ENCODE peak calls at places on chromosome 1, in eight cellular contexts. N is tibial nerve, A is ovary, V is K562, C is A549, D is transverse colon, K is stomach, E is sigmoid colon. B is an unnamed sample.

GRCh38 chr1:241462371-241462770 is 57.2 kb downstream of the FH start:
- DNase-seq in E (no peak), C (no peak), V (no peak), A (no peak), N (no peak), K (no peak), D (no peak), B (no peak)

GRCh38 chr1:4005431-4005830 is 105.4 kb upstream of the C1orf174 start:
- DNase-seq in E (no peak), V (no peak), D (no peak), C (no peak), A (no peak), N (no peak), K (no peak), B (no peak)

GRCh38 chr1:160864173-160864572 is 1.5 kb upstream of the CD244 start:
- DNase-seq in N (no peak), C (no peak), D (no peak), A (no peak), V (no peak), K (no peak), E (no peak), B (no peak)

GRCh38 chr1:204302769-204303168 is 57.0 kb downstream of the PLEKHA6 start:
- DNase-seq in K (no peak), V (no peak), N (no peak), A (no peak), D (no peak), C (no peak), E (no peak), B (no peak)

GRCh38 chr1:22452401-22452963 is 831 bp downstream of the ZBTB40 start:
- DNase-seq in A (peak), C (no peak), K (no peak), D (peak), V (no peak), N (no peak), E (no peak), B (no peak)

GRCh38 chr1:117106478-117106877 is 15.1 kb downstream of the TRIM45 start:
- DNase-seq in E (no peak), C (no peak), N (no peak), D (no peak), A (no peak), K (no peak), V (no peak), B (no peak)

GRCh38 chr1:236887081-236887480 is 92.0 kb downstream of the MTR start:
- DNase-seq in V (no peak), E (no peak), C (no peak), D (no peak), K (no peak), A (no peak), N (no peak), B (no peak)

GRCh38 chr1:17400725-17401341 is 28.8 kb downstream of the PADI6 start:
- DNase-seq in K (no peak), A (no peak), E (no peak), C (no peak), D (no peak), N (no peak), V (peak), B (no peak)

GRCh38 chr1:31765041-31765467 is 914 bp upstream of the ADGRB2 start:
- DNase-seq in N (no peak), E (no peak), V (no peak), D (no peak), K (no peak), A (no peak), C (no peak), B (no peak)

GRCh38 chr1:218613105-218613504 is 268.0 kb downstream of the TGFB2 start:
- DNase-seq in E (no peak), K (no peak), A (no peak), C (no peak), N (no peak), V (no peak), D (no peak), B (no peak)

GRCh38 chr1:1954831-1955441 is 35.9 kb upstream of the TMEM52 start:
- DNase-seq in V (peak), K (no peak), A (no peak), N (no peak), E (no peak), C (no peak), D (no peak), B (no peak)

GRCh38 chr1:33137800-33138199 is 44.0 kb downstream of the TRIM62 start:
- DNase-seq in E (no peak), V (peak), D (no peak), C (no peak), A (peak), K (peak), N (no peak), B (no peak)
- TF ChIP-seq EP300 in E (no peak), V (no peak), D (no peak), C (no peak), A (no peak), K (no peak), N (no peak), B (no peak)

GRCh38 chr1:61157420-61157987 is 75.1 kb downstream of the NFIA start:
- DNase-seq in D (no peak), V (no peak), C (no peak), N (no peak), A (no peak), E (no peak), K (no peak), B (no peak)
- TF ChIP-seq EP300 in D (no peak), V (no peak), C (no peak), N (no peak), A (no peak), E (no peak), K (no peak), B (no peak)

GRCh38 chr1:215146252-215146975 is 63.9 kb downstream of the KCNK2 start:
- DNase-seq in D (peak), N (no peak), K (peak), V (no peak), E (no peak), A (no peak), C (no peak), B (no peak)
- TF ChIP-seq EP300 in D (no peak), N (no peak), K (no peak), V (no peak), E (no peak), A (no peak), C (no peak), B (no peak)

GRCh38 chr1:70093250-70093975 is 112.0 kb downstream of the LRRC40 start:
- DNase-seq in E (no peak), N (no peak), K (no peak), V (no peak), C (no peak), D (no peak), A (no peak), B (no peak)
- TF ChIP-seq EP300 in E (no peak), N (no peak), K (no peak), V (no peak), C (no peak), D (no peak), A (no peak), B (no peak)

GRCh38 chr1:56157477-56157876 is 421.9 kb downstream of the PLPP3 start:
- DNase-seq in D (no peak), K (no peak), V (no peak), E (no peak), A (no peak), N (no peak), C (no peak), B (no peak)
- TF ChIP-seq EP300 in D (no peak), K (no peak), V (no peak), E (no peak), A (no peak), N (no peak), C (no peak), B (no peak)

DNA sequence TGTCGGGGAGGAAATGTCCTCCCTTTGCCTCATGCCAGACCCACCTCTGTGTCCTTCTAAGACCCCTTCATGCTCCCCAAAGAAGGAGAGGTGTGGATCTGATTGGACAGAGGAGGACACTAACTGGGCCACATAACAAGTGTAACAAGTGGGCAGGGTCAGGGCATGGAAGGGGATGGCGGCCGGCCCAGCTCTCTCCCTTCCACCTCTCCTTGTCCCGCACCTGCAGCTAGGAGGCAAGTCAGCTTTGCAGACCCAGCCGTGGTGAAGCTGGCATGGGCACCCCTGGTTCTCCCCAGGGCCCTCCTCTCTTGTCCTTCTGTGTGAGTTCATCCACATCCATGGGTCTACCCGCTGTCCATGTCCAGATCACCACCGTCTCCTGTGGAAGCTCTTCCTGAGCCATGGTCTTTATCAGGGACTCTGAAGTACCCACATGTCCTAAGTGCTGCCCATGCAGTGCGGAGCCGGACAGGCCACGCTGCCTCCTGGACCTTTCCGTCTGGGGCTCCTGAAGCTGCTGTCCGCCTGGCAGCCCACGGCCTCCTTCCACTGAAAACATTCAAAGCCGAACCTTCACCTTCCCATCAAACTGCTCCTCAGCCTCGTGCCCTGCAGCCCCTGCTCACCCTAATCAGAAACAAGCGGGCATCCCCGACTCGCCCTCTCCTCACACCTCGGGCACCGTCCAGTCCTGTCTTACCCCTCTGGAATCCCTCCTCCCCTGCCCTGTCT is 460.5 kb downstream of the PTPRU start:
- DNase-seq in C (no peak), E (no peak), K (no peak), V (no peak), N (no peak), D (no peak), A (no peak), B (no peak)
- TF ChIP-seq EP300 in C (no peak), E (no peak), K (no peak), V (no peak), N (no peak), D (no peak), A (no peak), B (no peak)

DNA sequence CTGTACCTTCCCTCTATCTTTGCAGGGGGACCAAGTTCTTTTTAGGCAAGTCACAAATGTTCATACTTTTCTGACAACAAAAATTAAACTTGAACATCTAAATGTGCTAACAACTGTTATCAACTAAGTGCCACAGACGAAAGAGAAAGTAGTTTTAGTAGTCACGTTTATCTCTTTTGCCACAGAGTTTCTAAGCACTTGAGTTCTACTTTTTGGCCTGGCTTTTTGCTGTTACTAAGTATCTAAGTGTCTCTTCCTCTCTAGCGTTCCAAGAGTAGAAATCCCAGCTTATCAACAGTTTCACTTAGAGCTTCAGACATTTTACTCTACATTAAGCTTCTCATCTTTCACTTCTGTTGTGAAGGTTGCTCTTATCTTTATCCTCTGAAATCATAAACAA is 34.3 kb downstream of the GATAD2B start:
- DNase-seq in V (no peak), E (no peak), C (no peak), K (no peak), N (no peak), D (no peak), A (no peak), B (no peak)
- TF ChIP-seq EP300 in V (no peak), E (no peak), C (no peak), K (no peak), N (no peak), D (no peak), A (no peak), B (no peak)